ENCODE peak calls at places on chromosomes 4 and X, in eight cellular contexts. One of them, this sample, is unnamed.

GRCh38 chr4:120963449-120963848 is 40.9 kb upstream of the PRDM5 start:
- DNase-seq in activated T-helper 1 cell treated with anti-CD3 and anti-CD28 coated beads, Interleukin-2, amount 50 U/mL, for 16 hours: no peak
- DNase-seq in HFFc6: no peak
- DNase-seq in OCI-LY7: no peak
- DNase-seq in NCI-H1105: no peak
- DNase-seq in stimulated activated naive CD8-positive, alpha-beta T cell treated with anti-CD3 and anti-CD28 coated beads, Interleukin-15, amount 100 ng/mL, for 72 hours: no peak
- DNase-seq in T-helper 9 cell: no peak
- DNase-seq in GM20000: no peak
- DNase-seq in this sample: no peak

GRCh38 chr4:183783933-183784622 is 121.0 kb upstream of the STOX2 start:
- DNase-seq in activated T-helper 1 cell treated with anti-CD3 and anti-CD28 coated beads, Interleukin-2, amount 50 U/mL, for 16 hours: no peak
- DNase-seq in HFFc6: no peak
- DNase-seq in GM20000: no peak
- DNase-seq in NCI-H1105: no peak
- DNase-seq in T-helper 9 cell: no peak
- DNase-seq in OCI-LY7: no peak
- DNase-seq in stimulated activated naive CD8-positive, alpha-beta T cell treated with anti-CD3 and anti-CD28 coated beads, Interleukin-15, amount 100 ng/mL, for 72 hours: no peak
- DNase-seq in this sample: no peak

GRCh38 chr4:76990288-76991080 is 40.9 kb downstream of the SEPTIN11 start:
- DNase-seq in T-helper 9 cell: no peak
- DNase-seq in NCI-H1105: no peak
- DNase-seq in GM20000: no peak
- DNase-seq in HFFc6: peak; percentile 84
- DNase-seq in stimulated activated naive CD8-positive, alpha-beta T cell treated with anti-CD3 and anti-CD28 coated beads, Interleukin-15, amount 100 ng/mL, for 72 hours: no peak
- DNase-seq in activated T-helper 1 cell treated with anti-CD3 and anti-CD28 coated beads, Interleukin-2, amount 50 U/mL, for 16 hours: no peak
- DNase-seq in OCI-LY7: no peak
- DNase-seq in this sample: no peak

GRCh38 chr4:57249083-57249482 is 138.9 kb upstream of the IGFBP7 start:
- DNase-seq in NCI-H1105: no peak
- DNase-seq in T-helper 9 cell: no peak
- DNase-seq in OCI-LY7: no peak
- DNase-seq in GM20000: no peak
- DNase-seq in HFFc6: no peak
- DNase-seq in activated T-helper 1 cell treated with anti-CD3 and anti-CD28 coated beads, Interleukin-2, amount 50 U/mL, for 16 hours: no peak
- DNase-seq in stimulated activated naive CD8-positive, alpha-beta T cell treated with anti-CD3 and anti-CD28 coated beads, Interleukin-15, amount 100 ng/mL, for 72 hours: no peak
- DNase-seq in this sample: no peak

GRCh38 chr4:176436500-176436973 is 116.8 kb downstream of the SPCS3 start:
- DNase-seq in T-helper 9 cell: no peak
- DNase-seq in stimulated activated naive CD8-positive, alpha-beta T cell treated with anti-CD3 and anti-CD28 coated beads, Interleukin-15, amount 100 ng/mL, for 72 hours: no peak
- DNase-seq in NCI-H1105: no peak
- DNase-seq in activated T-helper 1 cell treated with anti-CD3 and anti-CD28 coated beads, Interleukin-2, amount 50 U/mL, for 16 hours: no peak
- DNase-seq in OCI-LY7: peak; percentile 3
- DNase-seq in HFFc6: peak; percentile 81
- DNase-seq in GM20000: no peak
- DNase-seq in this sample: no peak

GRCh38 chr4:154084864-154085263 is 296.0 kb upstream of the SFRP2 start:
- DNase-seq in HFFc6: no peak
- DNase-seq in NCI-H1105: no peak
- DNase-seq in GM20000: no peak
- DNase-seq in activated T-helper 1 cell treated with anti-CD3 and anti-CD28 coated beads, Interleukin-2, amount 50 U/mL, for 16 hours: no peak
- DNase-seq in T-helper 9 cell: no peak
- DNase-seq in OCI-LY7: no peak
- DNase-seq in stimulated activated naive CD8-positive, alpha-beta T cell treated with anti-CD3 and anti-CD28 coated beads, Interleukin-15, amount 100 ng/mL, for 72 hours: no peak
- DNase-seq in this sample: no peak

GRCh38 chrX:30971761-30972603 is 82.9 kb upstream of the TAB3 start:
- DNase-seq in NCI-H1105: no peak
- DNase-seq in activated T-helper 1 cell treated with anti-CD3 and anti-CD28 coated beads, Interleukin-2, amount 50 U/mL, for 16 hours: no peak
- DNase-seq in OCI-LY7: peak; percentile 54
- DNase-seq in T-helper 9 cell: no peak
- DNase-seq in HFFc6: peak; percentile 18
- DNase-seq in stimulated activated naive CD8-positive, alpha-beta T cell treated with anti-CD3 and anti-CD28 coated beads, Interleukin-15, amount 100 ng/mL, for 72 hours: peak; percentile 8
- DNase-seq in GM20000: peak; percentile 18
- DNase-seq in this sample: no peak

GRCh38 chr4:138959421-138959820 is 56.2 kb upstream of the NOCT start:
- DNase-seq in HFFc6: no peak
- DNase-seq in NCI-H1105: no peak
- DNase-seq in activated T-helper 1 cell treated with anti-CD3 and anti-CD28 coated beads, Interleukin-2, amount 50 U/mL, for 16 hours: no peak
- DNase-seq in stimulated activated naive CD8-positive, alpha-beta T cell treated with anti-CD3 and anti-CD28 coated beads, Interleukin-15, amount 100 ng/mL, for 72 hours: no peak
- DNase-seq in T-helper 9 cell: no peak
- DNase-seq in GM20000: no peak
- DNase-seq in OCI-LY7: no peak
- DNase-seq in this sample: no peak

GRCh38 chrX:41705680-41706374 is 17.1 kb downstream of the GPR34 start:
- DNase-seq in HFFc6: no peak
- DNase-seq in OCI-LY7: peak; percentile 76
- DNase-seq in stimulated activated naive CD8-positive, alpha-beta T cell treated with anti-CD3 and anti-CD28 coated beads, Interleukin-15, amount 100 ng/mL, for 72 hours: no peak
- DNase-seq in T-helper 9 cell: no peak
- DNase-seq in activated T-helper 1 cell treated with anti-CD3 and anti-CD28 coated beads, Interleukin-2, amount 50 U/mL, for 16 hours: no peak
- DNase-seq in NCI-H1105: no peak
- DNase-seq in GM20000: peak; percentile 7
- DNase-seq in this sample: no peak

GRCh38 chr4:26207631-26208030 is 113.2 kb upstream of the RBPJ start:
- DNase-seq in stimulated activated naive CD8-positive, alpha-beta T cell treated with anti-CD3 and anti-CD28 coated beads, Interleukin-15, amount 100 ng/mL, for 72 hours: no peak
- DNase-seq in activated T-helper 1 cell treated with anti-CD3 and anti-CD28 coated beads, Interleukin-2, amount 50 U/mL, for 16 hours: no peak
- DNase-seq in NCI-H1105: no peak
- DNase-seq in HFFc6: no peak
- DNase-seq in OCI-LY7: no peak
- DNase-seq in GM20000: no peak
- DNase-seq in T-helper 9 cell: no peak
- DNase-seq in this sample: no peak

GRCh38 chr4:55729306-55730142 is 90.1 kb upstream of the EXOC1L start:
- DNase-seq in activated T-helper 1 cell treated with anti-CD3 and anti-CD28 coated beads, Interleukin-2, amount 50 U/mL, for 16 hours: no peak
- DNase-seq in OCI-LY7: no peak
- DNase-seq in T-helper 9 cell: no peak
- DNase-seq in GM20000: no peak
- DNase-seq in NCI-H1105: no peak
- DNase-seq in stimulated activated naive CD8-positive, alpha-beta T cell treated with anti-CD3 and anti-CD28 coated beads, Interleukin-15, amount 100 ng/mL, for 72 hours: no peak
- DNase-seq in HFFc6: no peak
- DNase-seq in this sample: no peak

GRCh38 chr4:184845367-184846011 is 19.7 kb upstream of the ACSL1 start:
- DNase-seq in stimulated activated naive CD8-positive, alpha-beta T cell treated with anti-CD3 and anti-CD28 coated beads, Interleukin-15, amount 100 ng/mL, for 72 hours: no peak
- DNase-seq in T-helper 9 cell: no peak
- DNase-seq in NCI-H1105: no peak
- DNase-seq in OCI-LY7: no peak
- DNase-seq in HFFc6: peak; percentile 32
- DNase-seq in GM20000: no peak
- DNase-seq in activated T-helper 1 cell treated with anti-CD3 and anti-CD28 coated beads, Interleukin-2, amount 50 U/mL, for 16 hours: no peak
- DNase-seq in this sample: no peak

GRCh38 chr4:170088686-170089085 is 1.1 kb downstream of the AADAT start:
- DNase-seq in T-helper 9 cell: no peak
- DNase-seq in activated T-helper 1 cell treated with anti-CD3 and anti-CD28 coated beads, Interleukin-2, amount 50 U/mL, for 16 hours: no peak
- DNase-seq in stimulated activated naive CD8-positive, alpha-beta T cell treated with anti-CD3 and anti-CD28 coated beads, Interleukin-15, amount 100 ng/mL, for 72 hours: no peak
- DNase-seq in OCI-LY7: no peak
- DNase-seq in HFFc6: no peak
- DNase-seq in NCI-H1105: no peak
- DNase-seq in GM20000: no peak
- DNase-seq in this sample: no peak

GRCh38 chrX:139121616-139122286 is 408.8 kb upstream of the F9 start:
- DNase-seq in activated T-helper 1 cell treated with anti-CD3 and anti-CD28 coated beads, Interleukin-2, amount 50 U/mL, for 16 hours: no peak
- DNase-seq in stimulated activated naive CD8-positive, alpha-beta T cell treated with anti-CD3 and anti-CD28 coated beads, Interleukin-15, amount 100 ng/mL, for 72 hours: no peak
- DNase-seq in T-helper 9 cell: no peak
- DNase-seq in OCI-LY7: no peak
- DNase-seq in GM20000: no peak
- DNase-seq in HFFc6: no peak
- DNase-seq in NCI-H1105: no peak
- DNase-seq in this sample: no peak

GRCh38 chrX:71228063-71228642 is 5.1 kb downstream of the GJB1 start:
- DNase-seq in activated T-helper 1 cell treated with anti-CD3 and anti-CD28 coated beads, Interleukin-2, amount 50 U/mL, for 16 hours: no peak
- DNase-seq in T-helper 9 cell: no peak
- DNase-seq in OCI-LY7: no peak
- DNase-seq in stimulated activated naive CD8-positive, alpha-beta T cell treated with anti-CD3 and anti-CD28 coated beads, Interleukin-15, amount 100 ng/mL, for 72 hours: no peak
- DNase-seq in HFFc6: no peak
- DNase-seq in GM20000: no peak
- DNase-seq in NCI-H1105: no peak
- DNase-seq in this sample: no peak

GRCh38 chrX:110795645-110796510 is at the start of gene CHRDL1:
- DNase-seq in stimulated activated naive CD8-positive, alpha-beta T cell treated with anti-CD3 and anti-CD28 coated beads, Interleukin-15, amount 100 ng/mL, for 72 hours: no peak
- DNase-seq in T-helper 9 cell: no peak
- DNase-seq in NCI-H1105: peak; percentile 42
- DNase-seq in HFFc6: no peak
- DNase-seq in GM20000: no peak
- DNase-seq in activated T-helper 1 cell treated with anti-CD3 and anti-CD28 coated beads, Interleukin-2, amount 50 U/mL, for 16 hours: no peak
- DNase-seq in OCI-LY7: no peak
- DNase-seq in this sample: no peak

GRCh38 chr4:54586343-54586953 is 71.3 kb upstream of the KIT start:
- DNase-seq in OCI-LY7: no peak
- DNase-seq in HFFc6: peak; percentile 87
- DNase-seq in NCI-H1105: no peak
- DNase-seq in stimulated activated naive CD8-positive, alpha-beta T cell treated with anti-CD3 and anti-CD28 coated beads, Interleukin-15, amount 100 ng/mL, for 72 hours: no peak
- DNase-seq in T-helper 9 cell: no peak
- DNase-seq in activated T-helper 1 cell treated with anti-CD3 and anti-CD28 coated beads, Interleukin-2, amount 50 U/mL, for 16 hours: no peak
- DNase-seq in GM20000: no peak
- DNase-seq in this sample: no peak

GRCh38 chr4:104353481-104353880 is 141.2 kb downstream of the CXXC4 start:
- DNase-seq in OCI-LY7: no peak
- DNase-seq in activated T-helper 1 cell treated with anti-CD3 and anti-CD28 coated beads, Interleukin-2, amount 50 U/mL, for 16 hours: no peak
- DNase-seq in HFFc6: no peak
- DNase-seq in T-helper 9 cell: no peak
- DNase-seq in GM20000: no peak
- DNase-seq in stimulated activated naive CD8-positive, alpha-beta T cell treated with anti-CD3 and anti-CD28 coated beads, Interleukin-15, amount 100 ng/mL, for 72 hours: no peak
- DNase-seq in NCI-H1105: no peak
- DNase-seq in this sample: no peak

GRCh38 chr4:80307774-80308465 is 27.6 kb upstream of the CFAP299 start:
- DNase-seq in T-helper 9 cell: no peak
- DNase-seq in OCI-LY7: no peak
- DNase-seq in NCI-H1105: peak; percentile 45
- DNase-seq in activated T-helper 1 cell treated with anti-CD3 and anti-CD28 coated beads, Interleukin-2, amount 50 U/mL, for 16 hours: no peak
- DNase-seq in stimulated activated naive CD8-positive, alpha-beta T cell treated with anti-CD3 and anti-CD28 coated beads, Interleukin-15, amount 100 ng/mL, for 72 hours: no peak
- DNase-seq in GM20000: no peak
- DNase-seq in HFFc6: peak; percentile 63
- DNase-seq in this sample: no peak

GRCh38 chr4:10721616-10722015 is 37.0 kb upstream of the CLNK start:
- DNase-seq in NCI-H1105: peak; percentile 3
- DNase-seq in HFFc6: no peak
- DNase-seq in OCI-LY7: no peak
- DNase-seq in GM20000: no peak
- DNase-seq in T-helper 9 cell: no peak
- DNase-seq in activated T-helper 1 cell treated with anti-CD3 and anti-CD28 coated beads, Interleukin-2, amount 50 U/mL, for 16 hours: no peak
- DNase-seq in stimulated activated naive CD8-positive, alpha-beta T cell treated with anti-CD3 and anti-CD28 coated beads, Interleukin-15, amount 100 ng/mL, for 72 hours: no peak
- DNase-seq in this sample: no peak

GRCh38 chrX:110450050-110450449 is 91.4 kb downstream of the RTL9 start:
- DNase-seq in GM20000: peak; percentile 64
- DNase-seq in OCI-LY7: peak; percentile 44
- DNase-seq in HFFc6: peak; percentile 42
- DNase-seq in T-helper 9 cell: peak; percentile 41
- DNase-seq in stimulated activated naive CD8-positive, alpha-beta T cell treated with anti-CD3 and anti-CD28 coated beads, Interleukin-15, amount 100 ng/mL, for 72 hours: peak; percentile 41
- DNase-seq in activated T-helper 1 cell treated with anti-CD3 and anti-CD28 coated beads, Interleukin-2, amount 50 U/mL, for 16 hours: peak; percentile 5
- DNase-seq in NCI-H1105: peak; percentile 29
- DNase-seq in this sample: peak; percentile 71

GRCh38 chr4:165462009-165462408 is 83.2 kb downstream of the CPE start:
- DNase-seq in GM20000: no peak
- DNase-seq in NCI-H1105: no peak
- DNase-seq in OCI-LY7: no peak
- DNase-seq in stimulated activated naive CD8-positive, alpha-beta T cell treated with anti-CD3 and anti-CD28 coated beads, Interleukin-15, amount 100 ng/mL, for 72 hours: no peak
- DNase-seq in T-helper 9 cell: no peak
- DNase-seq in activated T-helper 1 cell treated with anti-CD3 and anti-CD28 coated beads, Interleukin-2, amount 50 U/mL, for 16 hours: no peak
- DNase-seq in HFFc6: no peak
- DNase-seq in this sample: no peak

GRCh38 chrX:118807151-118808017 is 16.2 kb upstream of the ZCCHC12 start:
- DNase-seq in T-helper 9 cell: no peak
- DNase-seq in stimulated activated naive CD8-positive, alpha-beta T cell treated with anti-CD3 and anti-CD28 coated beads, Interleukin-15, amount 100 ng/mL, for 72 hours: peak; percentile 37
- DNase-seq in GM20000: peak; percentile 36
- DNase-seq in activated T-helper 1 cell treated with anti-CD3 and anti-CD28 coated beads, Interleukin-2, amount 50 U/mL, for 16 hours: no peak
- DNase-seq in NCI-H1105: peak; percentile 23
- DNase-seq in HFFc6: peak; percentile 17
- DNase-seq in OCI-LY7: peak; percentile 39
- DNase-seq in this sample: peak; percentile 10

GRCh38 chr4:73308286-73308685 is 49.7 kb upstream of the ANKRD17 start:
- DNase-seq in stimulated activated naive CD8-positive, alpha-beta T cell treated with anti-CD3 and anti-CD28 coated beads, Interleukin-15, amount 100 ng/mL, for 72 hours: no peak
- DNase-seq in HFFc6: peak; percentile 49
- DNase-seq in activated T-helper 1 cell treated with anti-CD3 and anti-CD28 coated beads, Interleukin-2, amount 50 U/mL, for 16 hours: no peak
- DNase-seq in OCI-LY7: peak; percentile 34
- DNase-seq in NCI-H1105: peak; percentile 4
- DNase-seq in GM20000: peak; percentile 10
- DNase-seq in T-helper 9 cell: no peak
- DNase-seq in this sample: no peak

GRCh38 chr4:110084154-110084553 is 114.3 kb downstream of the ELOVL6 start:
- DNase-seq in stimulated activated naive CD8-positive, alpha-beta T cell treated with anti-CD3 and anti-CD28 coated beads, Interleukin-15, amount 100 ng/mL, for 72 hours: no peak
- DNase-seq in OCI-LY7: no peak
- DNase-seq in activated T-helper 1 cell treated with anti-CD3 and anti-CD28 coated beads, Interleukin-2, amount 50 U/mL, for 16 hours: no peak
- DNase-seq in T-helper 9 cell: no peak
- DNase-seq in GM20000: no peak
- DNase-seq in HFFc6: no peak
- DNase-seq in NCI-H1105: no peak
- DNase-seq in this sample: no peak

GRCh38 chr4:87565746-87566145 is 36.6 kb upstream of the SPARCL1 start:
- DNase-seq in NCI-H1105: no peak
- DNase-seq in OCI-LY7: no peak
- DNase-seq in stimulated activated naive CD8-positive, alpha-beta T cell treated with anti-CD3 and anti-CD28 coated beads, Interleukin-15, amount 100 ng/mL, for 72 hours: no peak
- DNase-seq in T-helper 9 cell: no peak
- DNase-seq in activated T-helper 1 cell treated with anti-CD3 and anti-CD28 coated beads, Interleukin-2, amount 50 U/mL, for 16 hours: no peak
- DNase-seq in HFFc6: no peak
- DNase-seq in GM20000: no peak
- DNase-seq in this sample: no peak

GRCh38 chrX:56468441-56468840 is 95.0 kb upstream of the UBQLN2 start:
- DNase-seq in OCI-LY7: no peak
- DNase-seq in T-helper 9 cell: no peak
- DNase-seq in NCI-H1105: peak; percentile 68
- DNase-seq in GM20000: no peak
- DNase-seq in HFFc6: no peak
- DNase-seq in activated T-helper 1 cell treated with anti-CD3 and anti-CD28 coated beads, Interleukin-2, amount 50 U/mL, for 16 hours: no peak
- DNase-seq in stimulated activated naive CD8-positive, alpha-beta T cell treated with anti-CD3 and anti-CD28 coated beads, Interleukin-15, amount 100 ng/mL, for 72 hours: no peak
- DNase-seq in this sample: no peak

GRCh38 chr4:112279025-112279881 is 6.5 kb downstream of the TIFA start:
- DNase-seq in T-helper 9 cell: no peak
- DNase-seq in HFFc6: no peak
- DNase-seq in GM20000: peak; percentile 41
- DNase-seq in OCI-LY7: peak; percentile 63
- DNase-seq in stimulated activated naive CD8-positive, alpha-beta T cell treated with anti-CD3 and anti-CD28 coated beads, Interleukin-15, amount 100 ng/mL, for 72 hours: no peak
- DNase-seq in activated T-helper 1 cell treated with anti-CD3 and anti-CD28 coated beads, Interleukin-2, amount 50 U/mL, for 16 hours: no peak
- DNase-seq in NCI-H1105: no peak
- DNase-seq in this sample: no peak

GRCh38 chrX:11472381-11472780 is 179.2 kb downstream of the AMELX start:
- DNase-seq in stimulated activated naive CD8-positive, alpha-beta T cell treated with anti-CD3 and anti-CD28 coated beads, Interleukin-15, amount 100 ng/mL, for 72 hours: no peak
- DNase-seq in GM20000: no peak
- DNase-seq in NCI-H1105: no peak
- DNase-seq in T-helper 9 cell: no peak
- DNase-seq in OCI-LY7: no peak
- DNase-seq in HFFc6: no peak
- DNase-seq in activated T-helper 1 cell treated with anti-CD3 and anti-CD28 coated beads, Interleukin-2, amount 50 U/mL, for 16 hours: no peak
- DNase-seq in this sample: no peak

This sample was measured in NCI-H1694.